ENCODE peak calls at places on chromosomes 2 and 18, in five cellular contexts. One of them, this sample, is unnamed.
A peak's percentile ranks its signal among the peaks of the same experiment; 100 is the strongest.

GRCh38 chr2:142642654-142643053 is 234.8 kb upstream of the KYNU start:
- DNase-seq in NT2/D1: no peak
- DNase-seq in A549: no peak
- DNase-seq in cardiac muscle cell: no peak
- DNase-seq in heart left ventricle: no peak
- DNase-seq in this sample: no peak

GRCh38 chr2:178874529-178875240 is 67.5 kb upstream of the TTN start:
- DNase-seq in NT2/D1: no peak
- DNase-seq in A549: no peak
- DNase-seq in cardiac muscle cell: no peak
- DNase-seq in heart left ventricle: no peak
- DNase-seq in this sample: peak; percentile 10

GRCh38 chr2:118121101-118121500 is 32.8 kb downstream of the INSIG2 start:
- DNase-seq in NT2/D1: no peak
- DNase-seq in A549: no peak
- DNase-seq in cardiac muscle cell: no peak
- DNase-seq in heart left ventricle: no peak
- DNase-seq in this sample: no peak

GRCh38 chr2:134220525-134220924 is 33.3 kb upstream of the MGAT5 start:
- DNase-seq in NT2/D1: no peak
- DNase-seq in A549: no peak
- DNase-seq in cardiac muscle cell: no peak
- DNase-seq in heart left ventricle: no peak
- DNase-seq in this sample: no peak

GRCh38 chr2:166375736-166376487 is at the start of gene SCN9A:
- DNase-seq in NT2/D1: peak; percentile 78
- DNase-seq in A549: peak; percentile 49
- DNase-seq in cardiac muscle cell: peak; percentile 92
- DNase-seq in heart left ventricle: peak; percentile 67
- DNase-seq in this sample: peak; percentile 81

GRCh38 chr2:25897500-25897899 is 19.2 kb upstream of the ASXL2 start:
- DNase-seq in NT2/D1: no peak
- DNase-seq in A549: no peak
- DNase-seq in cardiac muscle cell: no peak
- DNase-seq in heart left ventricle: no peak
- DNase-seq in this sample: no peak

GRCh38 chr2:228352048-228352447 is 170.6 kb upstream of the SPHKAP start:
- DNase-seq in NT2/D1: no peak
- DNase-seq in A549: no peak
- DNase-seq in cardiac muscle cell: no peak
- DNase-seq in heart left ventricle: no peak
- DNase-seq in this sample: no peak

GRCh38 chr2:4903676-4904348 is 788.4 kb upstream of the SOX11 start:
- DNase-seq in NT2/D1: no peak
- DNase-seq in A549: no peak
- DNase-seq in cardiac muscle cell: peak; percentile 63
- DNase-seq in heart left ventricle: no peak
- DNase-seq in this sample: peak; percentile 90

GRCh38 chr2:168635065-168635577 is 167.3 kb upstream of the NOSTRIN start:
- DNase-seq in NT2/D1: no peak
- DNase-seq in A549: no peak
- DNase-seq in cardiac muscle cell: peak; percentile 26
- DNase-seq in heart left ventricle: peak; percentile 72
- DNase-seq in this sample: peak; percentile 64

GRCh38 chr2:223576873-223577272 is 25.3 kb downstream of the SCG2 start:
- DNase-seq in NT2/D1: no peak
- DNase-seq in A549: no peak
- DNase-seq in cardiac muscle cell: no peak
- DNase-seq in heart left ventricle: no peak
- DNase-seq in this sample: no peak

GRCh38 chr2:1968222-1968987 is 224.1 kb upstream of the PXDN start:
- DNase-seq in NT2/D1: no peak
- DNase-seq in A549: no peak
- DNase-seq in cardiac muscle cell: no peak
- DNase-seq in heart left ventricle: no peak
- DNase-seq in this sample: no peak

GRCh38 chr2:98809116-98809515 is 78.2 kb upstream of the MGAT4A start:
- DNase-seq in NT2/D1: no peak
- DNase-seq in A549: no peak
- DNase-seq in cardiac muscle cell: no peak
- DNase-seq in heart left ventricle: no peak
- DNase-seq in this sample: no peak

GRCh38 chr2:96940026-96940601 is 46.3 kb downstream of the FAM178B start:
- DNase-seq in NT2/D1: no peak
- DNase-seq in A549: no peak
- DNase-seq in cardiac muscle cell: no peak
- DNase-seq in heart left ventricle: no peak
- DNase-seq in this sample: no peak

GRCh38 chr2:226031962-226032441 is 632.5 kb downstream of the NYAP2 start:
- DNase-seq in NT2/D1: no peak
- DNase-seq in A549: no peak
- DNase-seq in cardiac muscle cell: peak; percentile 51
- DNase-seq in heart left ventricle: no peak
- DNase-seq in this sample: no peak

GRCh38 chr2:52810460-52810859 is 957.1 kb upstream of the CHAC2 start:
- DNase-seq in NT2/D1: peak; percentile 11
- DNase-seq in A549: peak; percentile 5
- DNase-seq in cardiac muscle cell: peak; percentile 19
- DNase-seq in heart left ventricle: no peak
- DNase-seq in this sample: no peak

GRCh38 chr2:62525549-62525948 is 19.6 kb upstream of the TMEM17 start:
- DNase-seq in NT2/D1: no peak
- DNase-seq in A549: no peak
- DNase-seq in cardiac muscle cell: no peak
- DNase-seq in heart left ventricle: no peak
- DNase-seq in this sample: no peak

GRCh38 chr18:54396755-54397154 is 39.0 kb downstream of the C18orf54 start:
- DNase-seq in NT2/D1: no peak
- DNase-seq in A549: no peak
- DNase-seq in cardiac muscle cell: no peak
- DNase-seq in heart left ventricle: no peak
- DNase-seq in this sample: no peak

GRCh38 chr18:36653870-36654269 is 174.9 kb downstream of the TPGS2 start:
- DNase-seq in NT2/D1: no peak
- DNase-seq in A549: no peak
- DNase-seq in cardiac muscle cell: no peak
- DNase-seq in heart left ventricle: no peak
- DNase-seq in this sample: no peak

GRCh38 chr2:35973132-35973736 is 382.3 kb upstream of the CRIM1 start:
- DNase-seq in NT2/D1: peak; percentile 35
- DNase-seq in A549: peak; percentile 7
- DNase-seq in cardiac muscle cell: peak; percentile 46
- DNase-seq in heart left ventricle: no peak
- DNase-seq in this sample: no peak

GRCh38 chr18:40179647-40180175 is 1775.3 kb upstream of the PIK3C3 start:
- DNase-seq in NT2/D1: no peak
- DNase-seq in A549: no peak
- DNase-seq in cardiac muscle cell: no peak
- DNase-seq in heart left ventricle: no peak
- DNase-seq in this sample: no peak

GRCh38 chr18:55405655-55406373 is 182.2 kb downstream of the TCF4 start:
- DNase-seq in NT2/D1: no peak
- DNase-seq in A549: peak; percentile 26
- DNase-seq in cardiac muscle cell: peak; percentile 55
- DNase-seq in heart left ventricle: peak; percentile 92
- DNase-seq in this sample: peak; percentile 69

GRCh38 chr2:172208881-172209325 is 106.2 kb upstream of the DLX2 start:
- DNase-seq in NT2/D1: no peak
- DNase-seq in A549: no peak
- DNase-seq in cardiac muscle cell: no peak
- DNase-seq in heart left ventricle: no peak
- DNase-seq in this sample: no peak

GRCh38 chr18:62189208-62189607 is 2.2 kb downstream of the RELCH start:
- DNase-seq in NT2/D1: no peak
- DNase-seq in A549: no peak
- DNase-seq in cardiac muscle cell: no peak
- DNase-seq in heart left ventricle: no peak
- DNase-seq in this sample: no peak

GRCh38 chr2:184646177-184646576 is 47.8 kb downstream of the ZNF804A start:
- DNase-seq in NT2/D1: no peak
- DNase-seq in A549: no peak
- DNase-seq in cardiac muscle cell: no peak
- DNase-seq in heart left ventricle: no peak
- DNase-seq in this sample: peak; percentile 49

GRCh38 chr2:174561283-174562275 is 36.0 kb downstream of the WIPF1 start:
- DNase-seq in NT2/D1: no peak
- DNase-seq in A549: no peak
- DNase-seq in cardiac muscle cell: peak; percentile 34
- DNase-seq in heart left ventricle: peak; percentile 82
- DNase-seq in this sample: peak; percentile 84

GRCh38 chr2:176423819-176424218 is 154.6 kb downstream of the MTX2 start:
- DNase-seq in NT2/D1: no peak
- DNase-seq in A549: no peak
- DNase-seq in cardiac muscle cell: no peak
- DNase-seq in heart left ventricle: no peak
- DNase-seq in this sample: no peak

GRCh38 chr2:224937887-224938286 is 104.4 kb downstream of the DOCK10 start:
- DNase-seq in NT2/D1: no peak
- DNase-seq in A549: no peak
- DNase-seq in cardiac muscle cell: no peak
- DNase-seq in heart left ventricle: no peak
- DNase-seq in this sample: no peak

GRCh38 chr18:809985-810642 is 1.9 kb downstream of the YES1 start:
- DNase-seq in NT2/D1: no peak
- DNase-seq in A549: no peak
- DNase-seq in cardiac muscle cell: no peak
- DNase-seq in heart left ventricle: no peak
- DNase-seq in this sample: no peak

GRCh38 chr18:79241755-79242154 is 154.0 kb upstream of the NFATC1 start:
- DNase-seq in NT2/D1: no peak
- DNase-seq in A549: no peak
- DNase-seq in cardiac muscle cell: peak; percentile 15
- DNase-seq in heart left ventricle: no peak
- DNase-seq in this sample: no peak

GRCh38 chr2:35251156-35251555 is 1104.4 kb upstream of the CRIM1 start:
- DNase-seq in NT2/D1: no peak
- DNase-seq in A549: no peak
- DNase-seq in cardiac muscle cell: no peak
- DNase-seq in heart left ventricle: no peak
- DNase-seq in this sample: no peak

GRCh38 chr2:222613715-222614331 is 42.1 kb downstream of the FARSB start:
- DNase-seq in NT2/D1: peak; percentile 46
- DNase-seq in A549: peak; percentile 71
- DNase-seq in cardiac muscle cell: peak; percentile 60
- DNase-seq in heart left ventricle: no peak
- DNase-seq in this sample: peak; percentile 16

GRCh38 chr2:130724455-130724854 is 4.4 kb upstream of the GPR148 start:
- DNase-seq in NT2/D1: no peak
- DNase-seq in A549: no peak
- DNase-seq in cardiac muscle cell: no peak
- DNase-seq in heart left ventricle: no peak
- DNase-seq in this sample: no peak

DNA sequence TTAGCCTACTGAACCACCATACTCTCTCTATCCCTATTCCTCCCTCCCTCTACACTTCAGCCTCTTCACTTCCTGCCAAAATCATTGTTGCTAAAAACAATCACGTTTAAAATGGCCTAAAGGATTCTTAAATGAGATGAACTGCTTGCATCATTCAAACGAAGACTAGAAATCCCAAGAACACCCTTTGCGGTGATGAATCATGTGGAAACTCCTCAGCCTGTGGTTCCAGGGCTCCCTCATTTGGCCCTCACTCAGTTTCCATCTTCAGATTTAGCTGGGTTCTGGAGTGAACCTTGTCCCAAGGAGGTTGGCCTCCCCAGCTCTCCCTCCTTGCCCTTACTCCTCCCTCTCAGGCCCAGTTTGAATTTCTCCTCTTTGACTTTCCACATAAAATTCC is 125.6 kb upstream of the CDC42EP3 start:
- DNase-seq in NT2/D1: no peak
- DNase-seq in A549: no peak
- DNase-seq in cardiac muscle cell: no peak
- DNase-seq in heart left ventricle: no peak
- DNase-seq in this sample: no peak
- H3K4me1 ChIP-seq in NT2/D1: no peaks in the 10 kb centered on the region
- H3K4me1 ChIP-seq in A549: peaks cover 35% of the 10 kb centered on the region
- H3K4me1 ChIP-seq in cardiac muscle cell: peaks cover 35% of the 10 kb centered on the region
- H3K4me1 ChIP-seq in heart left ventricle: peaks cover 16% of the 10 kb centered on the region
- H3K4me1 ChIP-seq in this sample: peaks cover 7% of the 10 kb centered on the region

GRCh38 chr2:28364611-28365010 is 28.0 kb upstream of the FOSL2 start:
- DNase-seq in NT2/D1: no peak
- DNase-seq in A549: no peak
- DNase-seq in cardiac muscle cell: no peak
- DNase-seq in heart left ventricle: no peak
- DNase-seq in this sample: no peak

GRCh38 chr2:28365158-28365557 is 27.5 kb upstream of the FOSL2 start:
- DNase-seq in NT2/D1: no peak
- DNase-seq in A549: no peak
- DNase-seq in cardiac muscle cell: no peak
- DNase-seq in heart left ventricle: no peak
- DNase-seq in this sample: no peak

GRCh38 chr2:28363676-28364075 is 29.0 kb upstream of the FOSL2 start:
- DNase-seq in NT2/D1: no peak
- DNase-seq in A549: no peak
- DNase-seq in cardiac muscle cell: no peak
- DNase-seq in heart left ventricle: no peak
- DNase-seq in this sample: no peak

GRCh38 chr2:28361991-28362710 is 30.5 kb upstream of the FOSL2 start:
- DNase-seq in NT2/D1: no peak
- DNase-seq in A549: no peak
- DNase-seq in cardiac muscle cell: no peak
- DNase-seq in heart left ventricle: no peak
- DNase-seq in this sample: no peak

GRCh38 chr2:28362991-28363521 is 29.6 kb upstream of the FOSL2 start:
- DNase-seq in NT2/D1: no peak
- DNase-seq in A549: no peak
- DNase-seq in cardiac muscle cell: peak; percentile 49
- DNase-seq in heart left ventricle: no peak
- DNase-seq in this sample: no peak
- H3K4me1 ChIP-seq in NT2/D1: peaks cover 5% of the 10 kb centered on the region
- H3K4me1 ChIP-seq in A549: peaks cover 20% of the 10 kb centered on the region
- H3K4me1 ChIP-seq in cardiac muscle cell: peaks cover 20% of the 10 kb centered on the region
- H3K4me1 ChIP-seq in heart left ventricle: peaks cover 14% of the 10 kb centered on the region
- H3K4me1 ChIP-seq in this sample: no peaks in the 10 kb centered on the region

DNA sequence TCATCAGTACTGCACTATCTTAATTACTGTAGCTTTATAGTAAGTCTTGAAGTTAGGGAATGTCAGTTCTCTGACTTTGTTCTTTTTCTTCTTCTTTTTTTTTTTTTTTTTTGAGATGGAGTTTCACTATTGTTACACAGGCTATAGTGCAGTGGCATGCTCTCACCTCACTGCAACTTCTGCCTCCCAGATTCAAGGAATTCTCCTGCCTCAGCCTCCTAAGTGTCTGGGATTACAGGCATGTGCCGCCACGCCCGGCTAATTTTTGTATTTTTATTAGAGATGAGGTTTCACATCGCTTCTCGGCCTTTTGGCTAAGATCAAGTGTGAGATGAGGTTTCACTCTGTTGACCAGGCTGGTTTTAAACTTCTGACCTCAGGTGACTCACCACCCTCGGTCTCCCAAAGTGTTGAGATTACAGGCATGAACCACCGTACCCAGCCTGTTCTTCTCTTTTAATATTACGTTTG is 41.9 kb upstream of the TANC1 start:
- DNase-seq in NT2/D1: no peak
- DNase-seq in A549: no peak
- DNase-seq in cardiac muscle cell: no peak
- DNase-seq in heart left ventricle: no peak
- DNase-seq in this sample: peak; percentile 72
- H3K4me1 ChIP-seq in NT2/D1: peaks cover 5% of the 10 kb centered on the region
- H3K4me1 ChIP-seq in A549: peaks cover 31% of the 10 kb centered on the region
- H3K4me1 ChIP-seq in cardiac muscle cell: no peaks in the 10 kb centered on the region
- H3K4me1 ChIP-seq in heart left ventricle: peaks cover 3% of the 10 kb centered on the region
- H3K4me1 ChIP-seq in this sample: peaks cover 6% of the 10 kb centered on the region

GRCh38 chr2:157440404-157441071 is 3.4 kb downstream of the CYTIP start:
- DNase-seq in NT2/D1: no peak
- DNase-seq in A549: no peak
- DNase-seq in cardiac muscle cell: no peak
- DNase-seq in heart left ventricle: no peak
- DNase-seq in this sample: no peak
- H3K4me1 ChIP-seq in NT2/D1: no peaks in the 10 kb centered on the region
- H3K4me1 ChIP-seq in A549: no peaks in the 10 kb centered on the region
- H3K4me1 ChIP-seq in cardiac muscle cell: no peaks in the 10 kb centered on the region
- H3K4me1 ChIP-seq in heart left ventricle: peaks cover 12% of the 10 kb centered on the region
- H3K4me1 ChIP-seq in this sample: no peaks in the 10 kb centered on the region

This sample was measured in thyroid gland.